ENCODE peak calls at places on chromosome 2, in four cellular contexts. One of them, this sample, is unnamed.

GRCh38 chr2:126669772-126670171 is 13.8 kb downstream of the GYPC start:
- DNase-seq in CD8-positive, alpha-beta memory T cell: no peak
- DNase-seq in epithelial cell of proximal tubule: no peak
- DNase-seq in fibroblast of mammary gland: no peak
- DNase-seq in this sample: no peak

GRCh38 chr2:150620860-150621259 is 133.4 kb upstream of the RND3 start:
- DNase-seq in CD8-positive, alpha-beta memory T cell: no peak
- DNase-seq in epithelial cell of proximal tubule: no peak
- DNase-seq in fibroblast of mammary gland: peak; percentile 81
- DNase-seq in this sample: peak; percentile 40

GRCh38 chr2:118224144-118224887 is 136.0 kb downstream of the INSIG2 start:
- DNase-seq in CD8-positive, alpha-beta memory T cell: no peak
- DNase-seq in epithelial cell of proximal tubule: no peak
- DNase-seq in fibroblast of mammary gland: no peak
- DNase-seq in this sample: peak; percentile 26

GRCh38 chr2:12227941-12228608 is 481.6 kb downstream of the LPIN1 start:
- DNase-seq in CD8-positive, alpha-beta memory T cell: no peak
- DNase-seq in epithelial cell of proximal tubule: no peak
- DNase-seq in fibroblast of mammary gland: peak; percentile 75
- DNase-seq in this sample: peak; percentile 81

GRCh38 chr2:227529871-227530270 is 57.9 kb downstream of the AGFG1 start:
- DNase-seq in CD8-positive, alpha-beta memory T cell: no peak
- DNase-seq in epithelial cell of proximal tubule: no peak
- DNase-seq in fibroblast of mammary gland: no peak
- DNase-seq in this sample: no peak

GRCh38 chr2:160375037-160375436 is 118.6 kb downstream of the RBMS1 start:
- DNase-seq in CD8-positive, alpha-beta memory T cell: no peak
- DNase-seq in epithelial cell of proximal tubule: no peak
- DNase-seq in fibroblast of mammary gland: peak; percentile 71
- DNase-seq in this sample: peak; percentile 68

GRCh38 chr2:120445431-120446143 is 99.7 kb downstream of the INHBB start:
- DNase-seq in CD8-positive, alpha-beta memory T cell: no peak
- DNase-seq in epithelial cell of proximal tubule: no peak
- DNase-seq in fibroblast of mammary gland: peak; percentile 16
- DNase-seq in this sample: no peak

GRCh38 chr2:166932032-166932431 is 43.8 kb downstream of the XIRP2 start:
- DNase-seq in CD8-positive, alpha-beta memory T cell: no peak
- DNase-seq in epithelial cell of proximal tubule: no peak
- DNase-seq in fibroblast of mammary gland: peak; percentile 13
- DNase-seq in this sample: no peak

GRCh38 chr2:68689553-68690537 is 44.8 kb upstream of the ARHGAP25 start:
- DNase-seq in CD8-positive, alpha-beta memory T cell: no peak
- DNase-seq in epithelial cell of proximal tubule: no peak
- DNase-seq in fibroblast of mammary gland: no peak
- DNase-seq in this sample: no peak

DNA sequence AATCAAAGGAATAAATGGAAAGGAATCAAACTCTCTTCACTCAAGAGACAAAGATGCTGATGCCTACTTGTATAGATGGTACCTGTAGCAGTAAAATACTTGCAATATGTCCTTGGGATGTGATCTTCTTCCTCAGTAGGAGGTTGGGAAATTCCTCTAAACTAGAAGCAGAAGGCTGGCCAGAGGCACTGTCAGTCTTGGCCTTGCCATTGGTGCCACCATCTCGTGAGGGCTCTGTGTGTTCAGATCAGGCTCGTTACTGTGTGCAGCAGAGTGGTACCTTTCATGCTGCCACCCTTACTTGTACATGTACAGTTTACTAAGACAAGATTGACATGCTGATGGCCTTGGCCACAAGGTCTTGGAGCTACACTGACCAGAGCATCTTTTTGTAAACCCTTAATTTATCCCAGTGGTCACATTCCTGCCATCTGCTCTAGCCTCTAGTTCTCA is 169.0 kb downstream of the MYCN start:
- DNase-seq in CD8-positive, alpha-beta memory T cell: no peak
- DNase-seq in epithelial cell of proximal tubule: no peak
- DNase-seq in fibroblast of mammary gland: no peak
- DNase-seq in this sample: no peak
- H3K4me3 ChIP-seq in CD8-positive, alpha-beta memory T cell: no peak overlapping the region
- H3K4me3 ChIP-seq in epithelial cell of proximal tubule: no peak overlapping the region
- H3K4me3 ChIP-seq in fibroblast of mammary gland: no peak overlapping the region
- H3K4me3 ChIP-seq in this sample: no peak overlapping the region

DNA sequence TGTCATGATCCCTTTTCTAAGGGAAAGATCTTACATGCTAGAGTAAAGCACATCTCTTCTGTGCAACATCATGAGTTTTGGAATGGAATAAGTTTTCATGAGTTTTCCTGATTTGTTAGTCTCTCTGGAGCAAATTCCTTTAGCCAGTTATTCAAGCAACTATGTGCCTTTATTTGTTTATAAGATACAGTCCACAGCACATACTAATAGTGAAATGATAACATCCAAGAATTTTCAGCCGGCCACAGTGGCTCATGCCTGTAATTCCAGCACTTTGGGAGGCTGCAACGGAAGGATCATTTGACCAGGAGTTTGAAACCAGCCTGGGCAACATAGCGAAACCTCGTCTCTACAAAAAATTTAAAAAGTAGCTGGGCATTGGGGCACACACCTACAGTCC is 82.0 kb upstream of the LTBP1 start:
- DNase-seq in CD8-positive, alpha-beta memory T cell: no peak
- DNase-seq in epithelial cell of proximal tubule: no peak
- DNase-seq in fibroblast of mammary gland: peak; percentile 46
- DNase-seq in this sample: peak; percentile 73
- H3K4me3 ChIP-seq in CD8-positive, alpha-beta memory T cell: no peak overlapping the region
- H3K4me3 ChIP-seq in epithelial cell of proximal tubule: no peak overlapping the region
- H3K4me3 ChIP-seq in fibroblast of mammary gland: no peak overlapping the region
- H3K4me3 ChIP-seq in this sample: no peak overlapping the region

GRCh38 chr2:33134086-33134763 is 187.5 kb downstream of the LTBP1 start:
- DNase-seq in CD8-positive, alpha-beta memory T cell: no peak
- DNase-seq in epithelial cell of proximal tubule: peak; percentile 50
- DNase-seq in fibroblast of mammary gland: peak; percentile 100
- DNase-seq in this sample: peak; percentile 99

GRCh38 chr2:33131820-33132219 is 185.1 kb downstream of the LTBP1 start:
- DNase-seq in CD8-positive, alpha-beta memory T cell: no peak
- DNase-seq in epithelial cell of proximal tubule: no peak
- DNase-seq in fibroblast of mammary gland: peak; percentile 47
- DNase-seq in this sample: no peak

GRCh38 chr2:33134764-33135560 is 188.2 kb downstream of the LTBP1 start:
- DNase-seq in CD8-positive, alpha-beta memory T cell: no peak
- DNase-seq in epithelial cell of proximal tubule: no peak
- DNase-seq in fibroblast of mammary gland: no peak
- DNase-seq in this sample: no peak

GRCh38 chr2:33135645-33136044 is 188.9 kb downstream of the LTBP1 start:
- DNase-seq in CD8-positive, alpha-beta memory T cell: no peak
- DNase-seq in epithelial cell of proximal tubule: no peak
- DNase-seq in fibroblast of mammary gland: peak; percentile 50
- DNase-seq in this sample: no peak

DNA sequence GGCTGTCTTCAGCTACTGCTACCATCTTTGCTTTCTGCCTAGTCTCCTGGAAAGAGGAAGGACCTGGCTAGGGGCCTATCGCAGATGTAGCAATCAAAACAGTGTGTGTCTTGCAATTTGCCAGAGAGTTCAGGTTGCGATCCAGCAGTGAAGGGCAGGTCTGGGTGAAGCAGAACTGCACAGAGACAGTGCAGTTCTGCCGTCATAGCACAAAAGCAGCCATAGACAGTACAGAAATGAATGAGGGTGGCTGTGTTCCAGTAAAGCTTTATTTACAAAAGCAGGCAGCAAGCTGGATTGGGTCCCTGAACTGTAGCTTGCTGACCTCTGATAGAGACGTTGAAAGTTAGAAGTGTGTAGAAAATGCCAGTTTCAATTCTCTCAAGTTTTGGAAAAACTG is 186.7 kb downstream of the LTBP1 start:
- DNase-seq in CD8-positive, alpha-beta memory T cell: no peak
- DNase-seq in epithelial cell of proximal tubule: no peak
- DNase-seq in fibroblast of mammary gland: peak; percentile 47
- DNase-seq in this sample: peak; percentile 58
- H3K4me3 ChIP-seq in CD8-positive, alpha-beta memory T cell: no peak overlapping the region
- H3K4me3 ChIP-seq in epithelial cell of proximal tubule: no peak overlapping the region
- H3K4me3 ChIP-seq in fibroblast of mammary gland: no peak overlapping the region
- H3K4me3 ChIP-seq in this sample: no peak overlapping the region

GRCh38 chr2:44801676-44802408 is 139.7 kb upstream of the SIX3 start:
- DNase-seq in CD8-positive, alpha-beta memory T cell: no peak
- DNase-seq in epithelial cell of proximal tubule: no peak
- DNase-seq in fibroblast of mammary gland: peak; percentile 11
- DNase-seq in this sample: no peak

GRCh38 chr2:44804406-44805235 is 136.9 kb upstream of the SIX3 start:
- DNase-seq in CD8-positive, alpha-beta memory T cell: no peak
- DNase-seq in epithelial cell of proximal tubule: no peak
- DNase-seq in fibroblast of mammary gland: no peak
- DNase-seq in this sample: no peak

GRCh38 chr2:44803100-44803424 is 138.4 kb upstream of the SIX3 start:
- DNase-seq in CD8-positive, alpha-beta memory T cell: no peak
- DNase-seq in epithelial cell of proximal tubule: no peak
- DNase-seq in fibroblast of mammary gland: no peak
- DNase-seq in this sample: no peak

GRCh38 chr2:44801289-44801675 is 140.2 kb upstream of the SIX3 start:
- DNase-seq in CD8-positive, alpha-beta memory T cell: no peak
- DNase-seq in epithelial cell of proximal tubule: no peak
- DNase-seq in fibroblast of mammary gland: no peak
- DNase-seq in this sample: no peak

DNA sequence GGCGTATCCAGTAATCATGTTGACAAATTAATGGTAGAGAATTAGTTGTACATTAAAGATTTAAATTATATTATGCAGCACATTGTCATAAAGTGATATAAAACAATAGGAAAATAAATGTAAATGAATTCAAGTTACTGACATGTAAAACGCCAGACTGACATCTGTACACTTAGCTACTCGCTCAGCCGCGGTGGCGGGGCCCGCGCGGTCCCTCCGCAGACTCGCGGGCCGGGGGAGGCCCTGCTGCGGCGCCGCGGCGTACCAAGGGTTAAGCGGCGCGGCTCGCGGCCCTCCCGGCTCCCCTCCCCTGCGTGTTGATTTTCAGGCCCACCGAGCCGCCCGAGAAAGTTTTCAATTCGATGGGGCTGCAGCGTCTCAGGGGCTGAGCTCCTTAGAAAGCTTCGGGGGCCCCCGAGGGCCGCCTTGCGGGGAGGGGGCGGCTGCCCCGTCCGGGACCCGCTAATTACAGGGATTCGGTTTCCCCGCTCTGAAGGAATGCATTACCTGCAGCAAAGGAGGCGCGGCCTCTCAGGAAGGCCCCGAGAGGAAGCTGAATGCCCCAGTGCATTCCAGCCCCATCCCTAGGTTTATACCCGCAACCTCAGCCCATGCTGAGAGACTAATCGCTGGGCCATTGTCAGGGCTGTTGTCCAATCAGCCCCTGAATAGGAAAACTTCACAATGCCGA is 138.9 kb upstream of the SIX3 start:
- DNase-seq in CD8-positive, alpha-beta memory T cell: no peak
- DNase-seq in epithelial cell of proximal tubule: no peak
- DNase-seq in fibroblast of mammary gland: no peak
- DNase-seq in this sample: peak; percentile 5
- H3K4me3 ChIP-seq in CD8-positive, alpha-beta memory T cell: no peak overlapping the region
- H3K4me3 ChIP-seq in epithelial cell of proximal tubule: peak overlapping the region; percentile 36
- H3K4me3 ChIP-seq in fibroblast of mammary gland: no peak overlapping the region
- H3K4me3 ChIP-seq in this sample: no peak overlapping the region

GRCh38 chr2:148885209-148885608 is 10.2 kb downstream of the KIF5C start:
- DNase-seq in CD8-positive, alpha-beta memory T cell: no peak
- DNase-seq in epithelial cell of proximal tubule: no peak
- DNase-seq in fibroblast of mammary gland: no peak
- DNase-seq in this sample: no peak

GRCh38 chr2:148893906-148894305 is 18.9 kb downstream of the KIF5C start:
- DNase-seq in CD8-positive, alpha-beta memory T cell: no peak
- DNase-seq in epithelial cell of proximal tubule: no peak
- DNase-seq in fibroblast of mammary gland: no peak
- DNase-seq in this sample: no peak

GRCh38 chr2:148885988-148886387 is 11.0 kb downstream of the KIF5C start:
- DNase-seq in CD8-positive, alpha-beta memory T cell: no peak
- DNase-seq in epithelial cell of proximal tubule: no peak
- DNase-seq in fibroblast of mammary gland: no peak
- DNase-seq in this sample: no peak

GRCh38 chr2:148887349-148888002 is 12.4 kb downstream of the KIF5C start:
- DNase-seq in CD8-positive, alpha-beta memory T cell: no peak
- DNase-seq in epithelial cell of proximal tubule: no peak
- DNase-seq in fibroblast of mammary gland: no peak
- DNase-seq in this sample: no peak

DNA sequence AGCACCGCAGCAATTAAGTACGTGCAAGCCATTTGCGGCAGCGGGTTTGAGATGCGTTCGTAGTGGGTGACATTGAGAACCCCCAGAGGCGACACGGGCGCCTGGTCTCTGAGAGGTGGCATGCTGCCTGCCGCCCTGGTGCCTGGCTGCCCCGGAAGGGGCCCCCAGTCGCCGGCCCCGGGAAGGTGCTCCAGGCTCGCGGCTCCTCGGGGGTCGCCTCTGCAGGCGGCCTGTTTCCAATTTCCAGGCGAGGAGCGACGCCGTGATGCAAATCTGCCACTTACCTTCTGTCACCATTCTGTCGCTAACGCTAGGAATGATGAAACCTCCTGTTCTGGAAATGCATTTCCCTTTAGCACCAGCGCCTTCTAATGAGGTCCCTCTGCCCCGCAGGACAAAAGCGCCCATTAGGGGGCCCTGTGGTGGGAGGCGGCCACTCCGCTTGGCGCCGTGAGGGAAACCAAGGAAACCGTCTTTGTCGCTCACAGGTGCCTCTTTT is 13.0 kb downstream of the KIF5C start:
- DNase-seq in CD8-positive, alpha-beta memory T cell: no peak
- DNase-seq in epithelial cell of proximal tubule: no peak
- DNase-seq in fibroblast of mammary gland: no peak
- DNase-seq in this sample: no peak
- H3K4me3 ChIP-seq in CD8-positive, alpha-beta memory T cell: peak overlapping the region; percentile 16
- H3K4me3 ChIP-seq in epithelial cell of proximal tubule: peak overlapping the region; percentile 33
- H3K4me3 ChIP-seq in fibroblast of mammary gland: no peak overlapping the region
- H3K4me3 ChIP-seq in this sample: peak overlapping the region; percentile 29

DNA sequence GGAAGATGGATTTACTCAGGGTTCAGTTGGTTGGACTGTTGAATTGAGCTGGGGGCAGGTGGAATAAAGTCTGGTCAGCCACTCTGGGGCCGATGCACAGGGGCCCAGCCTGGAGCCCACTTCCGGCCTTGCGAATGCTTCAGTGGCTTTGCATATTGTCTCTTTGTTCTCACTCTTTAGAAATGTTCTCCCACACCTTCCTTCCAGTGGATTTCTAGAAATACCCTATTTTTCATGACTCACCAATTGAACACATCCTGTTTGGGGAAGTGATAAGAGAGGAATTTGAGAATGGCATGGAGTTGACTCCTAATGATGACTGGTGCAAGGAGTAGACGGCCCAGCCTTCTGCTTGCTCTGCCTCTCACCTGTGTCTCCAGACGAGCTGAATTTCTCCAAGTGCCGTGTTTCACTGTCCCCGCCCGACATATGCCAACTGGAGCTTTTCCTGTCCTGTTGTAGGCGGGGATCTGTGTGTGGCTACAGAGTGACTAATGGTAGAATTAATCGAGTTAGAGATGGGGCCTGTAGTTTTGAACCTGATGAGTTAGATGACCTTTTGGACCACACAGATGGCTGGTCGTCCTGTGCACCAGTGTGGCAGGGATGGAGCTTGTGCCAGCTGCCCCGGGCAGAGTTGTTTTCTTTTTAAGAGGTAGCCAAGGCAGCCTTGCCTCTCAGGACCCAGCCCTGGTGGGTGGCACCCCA is 28.2 kb downstream of the ASAP2 start:
- DNase-seq in CD8-positive, alpha-beta memory T cell: no peak
- DNase-seq in epithelial cell of proximal tubule: peak; percentile 89
- DNase-seq in fibroblast of mammary gland: peak; percentile 76
- DNase-seq in this sample: peak; percentile 89
- H3K4me3 ChIP-seq in CD8-positive, alpha-beta memory T cell: no peak overlapping the region
- H3K4me3 ChIP-seq in epithelial cell of proximal tubule: peak overlapping the region; percentile 47
- H3K4me3 ChIP-seq in fibroblast of mammary gland: no peak overlapping the region
- H3K4me3 ChIP-seq in this sample: no peak overlapping the region

This sample was measured in astrocyte of the spinal cord.